ENCODE peak calls at places on chromosomes 1 and 21, in nine cellular contexts. R is myocyte; V is activated naive CD4-positive, alpha-beta T cell treated with anti-CD3 and anti-CD28 coated beads for 36 hours; S is iPS-NIHi11; G is NCI-H748 treated with DMSO at 0.1 percent for 48 hours; Q is OCI-LY7; A is NCI-H1436; F is retina; C is T-helper 2 cell. T is an unnamed sample.

GRCh38 chr1:18919174-18919905 is 17.0 kb upstream of the ALDH4A1 start:
- DNase-seq in F (peak; percentile 47), Q (no peak), G (no peak), C (no peak), V (no peak), R (no peak), S (no peak), A (no peak), T (no peak)

GRCh38 chr1:16163882-16164820 is 8.3 kb upstream of the EPHA2 start:
- DNase-seq in Q (no peak), C (no peak), G (peak; percentile 74), V (peak; percentile 69), S (no peak), R (peak; percentile 85), A (no peak), F (peak; percentile 76), T (no peak)

GRCh38 chr1:77680173-77680572 is 2.3 kb downstream of the ZZZ3 start:
- DNase-seq in S (no peak), A (no peak), G (no peak), Q (no peak), F (no peak), R (no peak), V (no peak), C (no peak), T (no peak)

GRCh38 chr1:160144921-160145320 is 6.5 kb upstream of the ATP1A4 start:
- DNase-seq in V (no peak), Q (no peak), G (no peak), A (no peak), S (peak; percentile 35), C (no peak), F (no peak), R (peak; percentile 56), T (peak; percentile 11)

GRCh38 chr1:69403911-69404310 is 163.8 kb upstream of the LRRC7 start:
- DNase-seq in S (no peak), A (no peak), C (no peak), Q (no peak), V (no peak), R (no peak), G (no peak), F (no peak), T (no peak)

GRCh38 chr1:24505816-24506215 is 3.2 kb downstream of the RCAN3 start:
- DNase-seq in G (no peak), F (no peak), V (no peak), A (no peak), C (no peak), R (no peak), Q (no peak), S (no peak), T (no peak)

GRCh38 chr1:59498640-59499039 is 201.7 kb downstream of the FGGY start:
- DNase-seq in V (no peak), S (no peak), G (no peak), R (peak; percentile 82), A (no peak), Q (no peak), F (no peak), C (no peak), T (no peak)

GRCh38 chr1:100360790-100361232 is 8.5 kb downstream of the CDC14A start:
- DNase-seq in F (no peak), C (no peak), G (no peak), A (no peak), Q (no peak), V (no peak), R (peak; percentile 55), S (peak; percentile 45), T (peak; percentile 88)

GRCh38 chr21:39661740-39662139 is 49.0 kb downstream of the B3GALT5 start:
- DNase-seq in A (no peak), S (no peak), G (no peak), Q (no peak), F (no peak), C (no peak), R (no peak), V (no peak), T (no peak)

GRCh38 chr1:25897754-25898153 is 8.5 kb downstream of the STMN1 start:
- DNase-seq in C (no peak), V (no peak), R (no peak), G (no peak), S (no peak), A (no peak), Q (no peak), F (no peak), T (no peak)

GRCh38 chr1:151958959-151959358 is 34.7 kb downstream of the S100A10 start:
- DNase-seq in F (no peak), A (no peak), S (no peak), V (no peak), R (no peak), G (no peak), Q (no peak), C (no peak), T (no peak)

GRCh38 chr1:67052741-67053534 is 1.0 kb downstream of the SLC35D1 start:
- DNase-seq in F (peak; percentile 80), R (peak; percentile 42), G (peak; percentile 6), V (peak; percentile 26), S (peak; percentile 44), A (no peak), Q (peak; percentile 44), C (no peak), T (no peak)

GRCh38 chr1:90246069-90246468 is 251.2 kb downstream of the ZNF326 start:
- DNase-seq in Q (no peak), V (no peak), R (no peak), G (no peak), S (no peak), A (no peak), C (no peak), F (no peak), T (no peak)

GRCh38 chr21:33256019-33256418 is 10.1 kb upstream of the IL10RB start:
- DNase-seq in Q (no peak), R (no peak), G (no peak), C (no peak), F (no peak), V (peak; percentile 62), S (no peak), A (no peak), T (no peak)

GRCh38 chr1:94329986-94330385 is 88.2 kb upstream of the ABCD3 start:
- DNase-seq in F (no peak), V (no peak), R (peak; percentile 47), Q (no peak), C (no peak), S (peak; percentile 23), A (no peak), G (no peak), T (no peak)

GRCh38 chr1:154443274-154444013 is 38.3 kb downstream of the IL6R start:
- DNase-seq in G (no peak), F (no peak), C (no peak), R (no peak), Q (no peak), V (no peak), S (no peak), A (no peak), T (no peak)

GRCh38 chr1:173560300-173560699 is 42.6 kb downstream of the SLC9C2 start:
- DNase-seq in C (no peak), A (no peak), S (no peak), Q (no peak), F (no peak), G (no peak), V (no peak), R (no peak), T (no peak)

GRCh38 chr1:245448858-245449534 is 294.2 kb downstream of the KIF26B start:
- DNase-seq in F (no peak), C (no peak), Q (no peak), A (peak; percentile 24), S (no peak), V (no peak), G (no peak), R (no peak), T (no peak)

GRCh38 chr1:223135176-223135575 is 7.9 kb downstream of the TLR5 start:
- DNase-seq in Q (no peak), C (no peak), G (no peak), S (no peak), R (peak; percentile 89), F (no peak), A (no peak), V (no peak), T (no peak)

GRCh38 chr21:27771938-27772505 is 805.1 kb upstream of the ADAMTS5 start:
- DNase-seq in R (no peak), V (no peak), A (no peak), C (no peak), G (no peak), Q (no peak), F (no peak), S (no peak), T (no peak)

GRCh38 chr1:156417700-156418015 is 48.6 kb downstream of the RHBG start:
- DNase-seq in F (no peak), R (no peak), V (no peak), G (no peak), Q (no peak), C (no peak), S (no peak), A (no peak), T (no peak)

GRCh38 chr1:15616704-15617172 is 520 bp upstream of the DDI2 start:
- DNase-seq in V (no peak), A (no peak), S (peak; percentile 22), Q (no peak), C (no peak), R (no peak), G (no peak), F (no peak), T (no peak)

GRCh38 chr1:99850458-99850974 is 355 bp downstream of the AGL start:
- DNase-seq in G (no peak), C (no peak), R (no peak), F (no peak), V (peak; percentile 17), A (no peak), S (no peak), Q (peak; percentile 16), T (no peak)

GRCh38 chr1:197062692-197063091 is 4.4 kb downstream of the F13B start:
- DNase-seq in V (no peak), C (no peak), A (no peak), G (no peak), F (no peak), Q (no peak), S (no peak), R (no peak), T (no peak)

GRCh38 chr1:112614460-112615065 is 4.4 kb downstream of the ST7L start:
- DNase-seq in V (peak; percentile 25), G (no peak), R (peak; percentile 37), S (peak; percentile 16), C (no peak), Q (peak; percentile 54), F (peak; percentile 3), A (peak; percentile 20), T (no peak)

GRCh38 chr21:37074195-37074510 is 1.1 kb downstream of the TTC3 start:
- DNase-seq in V (no peak), G (no peak), Q (no peak), R (no peak), A (no peak), C (no peak), F (no peak), S (peak; percentile 6), T (no peak)

T was measured in retinal pigment epithelial cell.